ENCODE peak calls at places on chromosomes 16 and 17, in four cellular contexts. One of them, this sample, is unnamed.

GRCh38 chr17:28693866-28694265 is 17.8 kb downstream of the PROCA1 start:
- DNase-seq in mesendoderm: no peak
- DNase-seq in AG04450: no peak
- DNase-seq in effector CD4-positive, alpha-beta T cell: no peak
- DNase-seq in this sample: no peak

GRCh38 chr16:85566502-85567100 is 46.5 kb upstream of the GSE1 start:
- DNase-seq in mesendoderm: peak
- DNase-seq in AG04450: no peak
- DNase-seq in effector CD4-positive, alpha-beta T cell: no peak
- DNase-seq in this sample: no peak

GRCh38 chr17:82287849-82288601 is 14.5 kb upstream of the CSNK1D start:
- DNase-seq in mesendoderm: no peak
- DNase-seq in AG04450: peak
- DNase-seq in effector CD4-positive, alpha-beta T cell: no peak
- DNase-seq in this sample: peak

GRCh38 chr16:87661561-87661960 is 59.3 kb downstream of the JPH3 start:
- DNase-seq in mesendoderm: peak
- DNase-seq in AG04450: no peak
- DNase-seq in effector CD4-positive, alpha-beta T cell: no peak
- DNase-seq in this sample: no peak

GRCh38 chr17:9079461-9080103 is 58.3 kb downstream of the NTN1 start:
- DNase-seq in mesendoderm: no peak
- DNase-seq in AG04450: no peak
- DNase-seq in effector CD4-positive, alpha-beta T cell: no peak
- DNase-seq in this sample: no peak

GRCh38 chr17:6901086-6901485 is 69.6 kb upstream of the TEKT1 start:
- DNase-seq in mesendoderm: no peak
- DNase-seq in AG04450: no peak
- DNase-seq in effector CD4-positive, alpha-beta T cell: no peak
- DNase-seq in this sample: no peak

GRCh38 chr16:2339521-2340484 is 725 bp downstream of the ABCA3 start:
- DNase-seq in mesendoderm: peak
- DNase-seq in AG04450: no peak
- DNase-seq in effector CD4-positive, alpha-beta T cell: peak
- DNase-seq in this sample: no peak

GRCh38 chr16:11340710-11341109 is 4.5 kb upstream of the RMI2 start:
- DNase-seq in mesendoderm: no peak
- DNase-seq in AG04450: no peak
- DNase-seq in effector CD4-positive, alpha-beta T cell: no peak
- DNase-seq in this sample: no peak

GRCh38 chr17:40605301-40605700 is 40.0 kb upstream of the CCR7 start:
- DNase-seq in mesendoderm: no peak
- DNase-seq in AG04450: no peak
- DNase-seq in effector CD4-positive, alpha-beta T cell: peak
- DNase-seq in this sample: no peak

GRCh38 chr16:56985288-56985961 is 3.9 kb upstream of the NLRC5 start:
- DNase-seq in mesendoderm: peak
- DNase-seq in AG04450: peak
- DNase-seq in effector CD4-positive, alpha-beta T cell: no peak
- DNase-seq in this sample: peak

GRCh38 chr16:84197487-84198128 is 6.7 kb downstream of the ADAD2 start:
- DNase-seq in mesendoderm: no peak
- DNase-seq in AG04450: no peak
- DNase-seq in effector CD4-positive, alpha-beta T cell: no peak
- DNase-seq in this sample: no peak

GRCh38 chr17:43917348-43918025 is 10.2 kb upstream of the MPP2 start:
- DNase-seq in mesendoderm: peak
- DNase-seq in AG04450: no peak
- DNase-seq in effector CD4-positive, alpha-beta T cell: peak
- DNase-seq in this sample: no peak

GRCh38 chr17:82012482-82013295 is 10.0 kb downstream of the CENPX start:
- DNase-seq in mesendoderm: peak
- DNase-seq in AG04450: no peak
- DNase-seq in effector CD4-positive, alpha-beta T cell: no peak
- DNase-seq in this sample: no peak

GRCh38 chr16:69503244-69503643 is 62.5 kb upstream of the NFAT5 start:
- DNase-seq in mesendoderm: no peak
- DNase-seq in AG04450: no peak
- DNase-seq in effector CD4-positive, alpha-beta T cell: no peak
- DNase-seq in this sample: no peak

GRCh38 chr17:72270530-72270929 is 149.7 kb downstream of the SOX9 start:
- DNase-seq in mesendoderm: no peak
- DNase-seq in AG04450: no peak
- DNase-seq in effector CD4-positive, alpha-beta T cell: no peak
- DNase-seq in this sample: no peak

GRCh38 chr17:49969134-49969759 is at the start of gene DLX4:
- DNase-seq in mesendoderm: no peak
- DNase-seq in AG04450: no peak
- DNase-seq in effector CD4-positive, alpha-beta T cell: peak
- DNase-seq in this sample: no peak

GRCh38 chr17:69480197-69480596 is 65.7 kb downstream of the MAP2K6 start:
- DNase-seq in mesendoderm: no peak
- DNase-seq in AG04450: no peak
- DNase-seq in effector CD4-positive, alpha-beta T cell: no peak
- DNase-seq in this sample: no peak

GRCh38 chr16:69712914-69713581 is 13.3 kb downstream of the NQO1 start:
- DNase-seq in mesendoderm: no peak
- DNase-seq in AG04450: no peak
- DNase-seq in effector CD4-positive, alpha-beta T cell: no peak
- DNase-seq in this sample: no peak

GRCh38 chr17:67974186-67974585 is 22.1 kb downstream of the C17orf58 start:
- DNase-seq in mesendoderm: peak
- DNase-seq in AG04450: no peak
- DNase-seq in effector CD4-positive, alpha-beta T cell: no peak
- DNase-seq in this sample: no peak

GRCh38 chr17:38707678-38708351 is 2.7 kb downstream of the MLLT6 start:
- DNase-seq in mesendoderm: no peak
- DNase-seq in AG04450: no peak
- DNase-seq in effector CD4-positive, alpha-beta T cell: no peak
- DNase-seq in this sample: no peak

GRCh38 chr16:27254262-27254811 is 14.2 kb downstream of the NSMCE1 start:
- DNase-seq in mesendoderm: no peak
- DNase-seq in AG04450: no peak
- DNase-seq in effector CD4-positive, alpha-beta T cell: no peak
- DNase-seq in this sample: no peak

GRCh38 chr17:27523712-27524111 is 67.5 kb downstream of the KSR1 start:
- DNase-seq in mesendoderm: no peak
- DNase-seq in AG04450: no peak
- DNase-seq in effector CD4-positive, alpha-beta T cell: no peak
- DNase-seq in this sample: no peak

GRCh38 chr16:19127205-19127604 is 13.4 kb downstream of the ITPRIPL2 start:
- DNase-seq in mesendoderm: no peak
- DNase-seq in AG04450: no peak
- DNase-seq in effector CD4-positive, alpha-beta T cell: no peak
- DNase-seq in this sample: no peak

GRCh38 chr16:85917959-85918358 is 19.0 kb downstream of the IRF8 start:
- DNase-seq in mesendoderm: no peak
- DNase-seq in AG04450: no peak
- DNase-seq in effector CD4-positive, alpha-beta T cell: no peak
- DNase-seq in this sample: no peak

GRCh38 chr17:57226793-57227192 is 29.5 kb upstream of the MSI2 start:
- DNase-seq in mesendoderm: no peak
- DNase-seq in AG04450: no peak
- DNase-seq in effector CD4-positive, alpha-beta T cell: no peak
- DNase-seq in this sample: no peak

GRCh38 chr17:21039839-21040575 is 2.8 kb downstream of the USP22 start:
- DNase-seq in mesendoderm: peak
- DNase-seq in AG04450: no peak
- DNase-seq in effector CD4-positive, alpha-beta T cell: no peak
- DNase-seq in this sample: peak

GRCh38 chr17:19306160-19307111 is 56.1 kb downstream of the B9D1 start:
- DNase-seq in mesendoderm: no peak
- DNase-seq in AG04450: no peak
- DNase-seq in effector CD4-positive, alpha-beta T cell: peak
- DNase-seq in this sample: no peak

GRCh38 chr16:17607624-17608023 is 136.9 kb upstream of the XYLT1 start:
- DNase-seq in mesendoderm: no peak
- DNase-seq in AG04450: no peak
- DNase-seq in effector CD4-positive, alpha-beta T cell: no peak
- DNase-seq in this sample: no peak

GRCh38 chr17:53150101-53150698 is 672.5 kb upstream of the KIF2B start:
- DNase-seq in mesendoderm: peak
- DNase-seq in AG04450: no peak
- DNase-seq in effector CD4-positive, alpha-beta T cell: no peak
- DNase-seq in this sample: peak

GRCh38 chr17:30369995-30370394 is 8.7 kb upstream of the CPD start:
- DNase-seq in mesendoderm: no peak
- DNase-seq in AG04450: no peak
- DNase-seq in effector CD4-positive, alpha-beta T cell: no peak
- DNase-seq in this sample: no peak

GRCh38 chr16:53849585-53849984 is 145.6 kb downstream of the FTO start:
- DNase-seq in mesendoderm: no peak
- DNase-seq in AG04450: no peak
- DNase-seq in effector CD4-positive, alpha-beta T cell: no peak
- DNase-seq in this sample: no peak

GRCh38 chr17:33369149-33369548 is 76.1 kb upstream of the ASIC2 start:
- DNase-seq in mesendoderm: no peak
- DNase-seq in AG04450: no peak
- DNase-seq in effector CD4-positive, alpha-beta T cell: no peak
- DNase-seq in this sample: no peak